ENCODE peak calls at places on chromosome 3, in ten cellular contexts. One of them, this sample, is unnamed.

GRCh38 chr3:115084686-115085085 is 62.4 kb downstream of the ZBTB20 start:
- DNase-seq in lower lobe of right lung: no peak
- DNase-seq in CD8-positive, alpha-beta T cell: no peak
- DNase-seq in breast epithelium: no peak
- DNase-seq in suprapubic skin: no peak
- DNase-seq in brain microvascular endothelial cell: no peak
- DNase-seq in esophagus muscularis mucosa: no peak
- DNase-seq in neural progenitor cell: no peak
- DNase-seq in fibroblast of lung: no peak
- DNase-seq in heart right ventricle: no peak
- DNase-seq in this sample: no peak

GRCh38 chr3:151226088-151226563 is 23.1 kb upstream of the GPR171 start:
- DNase-seq in lower lobe of right lung: no peak
- DNase-seq in CD8-positive, alpha-beta T cell: no peak
- DNase-seq in breast epithelium: no peak
- DNase-seq in suprapubic skin: no peak
- DNase-seq in brain microvascular endothelial cell: peak; percentile 92
- DNase-seq in esophagus muscularis mucosa: no peak
- DNase-seq in neural progenitor cell: no peak
- DNase-seq in fibroblast of lung: peak; percentile 92
- DNase-seq in heart right ventricle: no peak
- DNase-seq in this sample: no peak

GRCh38 chr3:182986021-182986420 is 5.7 kb upstream of the DCUN1D1 start:
- DNase-seq in lower lobe of right lung: no peak
- DNase-seq in CD8-positive, alpha-beta T cell: no peak
- DNase-seq in breast epithelium: no peak
- DNase-seq in suprapubic skin: no peak
- DNase-seq in brain microvascular endothelial cell: no peak
- DNase-seq in esophagus muscularis mucosa: no peak
- DNase-seq in neural progenitor cell: no peak
- DNase-seq in fibroblast of lung: no peak
- DNase-seq in heart right ventricle: no peak
- DNase-seq in this sample: no peak

GRCh38 chr3:141243295-141243707 is 11.7 kb downstream of the PXYLP1 start:
- DNase-seq in lower lobe of right lung: no peak
- DNase-seq in CD8-positive, alpha-beta T cell: peak; percentile 79
- DNase-seq in breast epithelium: no peak
- DNase-seq in suprapubic skin: no peak
- DNase-seq in brain microvascular endothelial cell: peak; percentile 43
- DNase-seq in esophagus muscularis mucosa: peak; percentile 92
- DNase-seq in neural progenitor cell: no peak
- DNase-seq in fibroblast of lung: peak; percentile 69
- DNase-seq in heart right ventricle: no peak
- DNase-seq in this sample: no peak

GRCh38 chr3:125024817-125025216 is 31.0 kb downstream of the HEG1 start:
- DNase-seq in lower lobe of right lung: no peak
- DNase-seq in CD8-positive, alpha-beta T cell: no peak
- DNase-seq in breast epithelium: no peak
- DNase-seq in suprapubic skin: no peak
- DNase-seq in brain microvascular endothelial cell: no peak
- DNase-seq in esophagus muscularis mucosa: no peak
- DNase-seq in neural progenitor cell: no peak
- DNase-seq in fibroblast of lung: peak; percentile 59
- DNase-seq in heart right ventricle: peak; percentile 65
- DNase-seq in this sample: no peak

GRCh38 chr3:12442654-12443501 is 41.4 kb upstream of the TSEN2 start:
- DNase-seq in lower lobe of right lung: no peak
- DNase-seq in CD8-positive, alpha-beta T cell: no peak
- DNase-seq in breast epithelium: no peak
- DNase-seq in suprapubic skin: no peak
- DNase-seq in brain microvascular endothelial cell: peak; percentile 25
- DNase-seq in esophagus muscularis mucosa: no peak
- DNase-seq in neural progenitor cell: no peak
- DNase-seq in fibroblast of lung: peak; percentile 83
- DNase-seq in heart right ventricle: peak; percentile 46
- DNase-seq in this sample: no peak

GRCh38 chr3:14925729-14926591 is 21.4 kb upstream of the NR2C2 start:
- DNase-seq in lower lobe of right lung: no peak
- DNase-seq in CD8-positive, alpha-beta T cell: no peak
- DNase-seq in breast epithelium: no peak
- DNase-seq in suprapubic skin: peak; percentile 40
- DNase-seq in brain microvascular endothelial cell: peak; percentile 56
- DNase-seq in esophagus muscularis mucosa: no peak
- DNase-seq in neural progenitor cell: peak; percentile 80
- DNase-seq in fibroblast of lung: peak; percentile 56
- DNase-seq in heart right ventricle: peak; percentile 38
- DNase-seq in this sample: peak; percentile 39

GRCh38 chr3:9125278-9125951 is 124.0 kb downstream of the SRGAP3 start:
- DNase-seq in lower lobe of right lung: no peak
- DNase-seq in CD8-positive, alpha-beta T cell: no peak
- DNase-seq in breast epithelium: no peak
- DNase-seq in suprapubic skin: peak; percentile 16
- DNase-seq in brain microvascular endothelial cell: no peak
- DNase-seq in esophagus muscularis mucosa: no peak
- DNase-seq in neural progenitor cell: no peak
- DNase-seq in fibroblast of lung: no peak
- DNase-seq in heart right ventricle: no peak
- DNase-seq in this sample: no peak

GRCh38 chr3:12822725-12823373 is 18.5 kb downstream of the RPL32 start:
- DNase-seq in lower lobe of right lung: no peak
- DNase-seq in CD8-positive, alpha-beta T cell: no peak
- DNase-seq in breast epithelium: no peak
- DNase-seq in suprapubic skin: no peak
- DNase-seq in brain microvascular endothelial cell: peak; percentile 38
- DNase-seq in esophagus muscularis mucosa: no peak
- DNase-seq in neural progenitor cell: no peak
- DNase-seq in fibroblast of lung: no peak
- DNase-seq in heart right ventricle: no peak
- DNase-seq in this sample: no peak

GRCh38 chr3:192935441-192935840 is 17.8 kb upstream of the MB21D2 start:
- DNase-seq in lower lobe of right lung: no peak
- DNase-seq in CD8-positive, alpha-beta T cell: no peak
- DNase-seq in breast epithelium: no peak
- DNase-seq in suprapubic skin: no peak
- DNase-seq in brain microvascular endothelial cell: peak; percentile 16
- DNase-seq in esophagus muscularis mucosa: no peak
- DNase-seq in neural progenitor cell: no peak
- DNase-seq in fibroblast of lung: peak; percentile 50
- DNase-seq in heart right ventricle: no peak
- DNase-seq in this sample: peak; percentile 30

GRCh38 chr3:152434142-152434541 is 165.4 kb downstream of the MBNL1 start:
- DNase-seq in lower lobe of right lung: no peak
- DNase-seq in CD8-positive, alpha-beta T cell: no peak
- DNase-seq in breast epithelium: no peak
- DNase-seq in suprapubic skin: no peak
- DNase-seq in brain microvascular endothelial cell: no peak
- DNase-seq in esophagus muscularis mucosa: no peak
- DNase-seq in neural progenitor cell: no peak
- DNase-seq in fibroblast of lung: no peak
- DNase-seq in heart right ventricle: no peak
- DNase-seq in this sample: no peak

GRCh38 chr3:62242846-62243245 is 130.5 kb downstream of the FEZF2 start:
- DNase-seq in lower lobe of right lung: no peak
- DNase-seq in CD8-positive, alpha-beta T cell: no peak
- DNase-seq in breast epithelium: no peak
- DNase-seq in suprapubic skin: no peak
- DNase-seq in brain microvascular endothelial cell: no peak
- DNase-seq in esophagus muscularis mucosa: no peak
- DNase-seq in neural progenitor cell: peak; percentile 92
- DNase-seq in fibroblast of lung: no peak
- DNase-seq in heart right ventricle: no peak
- DNase-seq in this sample: no peak

GRCh38 chr3:98972720-98973119 is 71.2 kb upstream of the DCBLD2 start:
- DNase-seq in lower lobe of right lung: no peak
- DNase-seq in CD8-positive, alpha-beta T cell: no peak
- DNase-seq in breast epithelium: no peak
- DNase-seq in suprapubic skin: no peak
- DNase-seq in brain microvascular endothelial cell: no peak
- DNase-seq in esophagus muscularis mucosa: no peak
- DNase-seq in neural progenitor cell: no peak
- DNase-seq in fibroblast of lung: no peak
- DNase-seq in heart right ventricle: no peak
- DNase-seq in this sample: no peak
- H3K27ac ChIP-seq in lower lobe of right lung: no peak overlapping the region
- H3K27ac ChIP-seq in CD8-positive, alpha-beta T cell: no peak overlapping the region
- H3K27ac ChIP-seq in breast epithelium: no peak overlapping the region
- H3K27ac ChIP-seq in suprapubic skin: no peak overlapping the region
- H3K27ac ChIP-seq in brain microvascular endothelial cell: peak overlapping the region; percentile 97
- H3K27ac ChIP-seq in esophagus muscularis mucosa: no peak overlapping the region
- H3K27ac ChIP-seq in neural progenitor cell: no peak overlapping the region
- H3K27ac ChIP-seq in fibroblast of lung: peak overlapping the region; percentile 86
- H3K27ac ChIP-seq in heart right ventricle: no peak overlapping the region
- H3K27ac ChIP-seq in this sample: peak overlapping the region; percentile 47

DNA sequence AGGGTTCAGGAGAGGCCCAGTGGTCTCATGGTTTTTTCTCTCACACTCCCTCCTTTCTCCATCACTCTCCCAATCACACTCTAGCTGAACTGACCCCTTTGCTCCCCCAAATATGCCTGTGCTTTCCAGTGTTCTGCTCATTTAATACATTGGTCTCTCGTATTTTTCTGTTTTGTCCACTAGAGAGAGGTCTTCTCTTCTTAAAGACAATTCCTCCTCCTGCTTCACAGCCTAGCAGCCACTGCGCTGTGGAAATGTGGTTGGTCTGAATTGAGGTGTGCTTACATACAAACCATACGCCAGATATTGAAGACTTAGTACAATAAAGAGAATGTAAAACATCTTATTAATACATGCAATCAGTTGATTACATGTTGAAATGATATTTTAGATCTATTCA is 60.6 kb upstream of the XCR1 start:
- DNase-seq in lower lobe of right lung: peak; percentile 51
- DNase-seq in CD8-positive, alpha-beta T cell: peak; percentile 47
- DNase-seq in breast epithelium: no peak
- DNase-seq in suprapubic skin: no peak
- DNase-seq in brain microvascular endothelial cell: no peak
- DNase-seq in esophagus muscularis mucosa: peak; percentile 80
- DNase-seq in neural progenitor cell: no peak
- DNase-seq in fibroblast of lung: peak; percentile 22
- DNase-seq in heart right ventricle: no peak
- DNase-seq in this sample: no peak
- TF ChIP-seq CTCF in lower lobe of right lung: no peak
- TF ChIP-seq CTCF in CD8-positive, alpha-beta T cell: no peak
- TF ChIP-seq CTCF in breast epithelium: no peak
- TF ChIP-seq CTCF in suprapubic skin: no peak
- TF ChIP-seq CTCF in brain microvascular endothelial cell: peak; percentile 55
- TF ChIP-seq CTCF in esophagus muscularis mucosa: no peak
- TF ChIP-seq CTCF in neural progenitor cell: peak; percentile 8
- TF ChIP-seq CTCF in fibroblast of lung: peak; percentile 40
- TF ChIP-seq CTCF in heart right ventricle: peak; percentile 15
- TF ChIP-seq CTCF in this sample: peak; percentile 41

GRCh38 chr3:149599236-149599635 is 58.6 kb downstream of the WWTR1 start:
- DNase-seq in lower lobe of right lung: no peak
- DNase-seq in CD8-positive, alpha-beta T cell: no peak
- DNase-seq in breast epithelium: no peak
- DNase-seq in suprapubic skin: no peak
- DNase-seq in brain microvascular endothelial cell: no peak
- DNase-seq in esophagus muscularis mucosa: no peak
- DNase-seq in neural progenitor cell: no peak
- DNase-seq in fibroblast of lung: peak; percentile 87
- DNase-seq in heart right ventricle: peak; percentile 69
- DNase-seq in this sample: no peak
- H3K27ac ChIP-seq in lower lobe of right lung: no peak overlapping the region
- H3K27ac ChIP-seq in CD8-positive, alpha-beta T cell: no peak overlapping the region
- H3K27ac ChIP-seq in breast epithelium: peak overlapping the region; percentile 15
- H3K27ac ChIP-seq in suprapubic skin: no peak overlapping the region
- H3K27ac ChIP-seq in brain microvascular endothelial cell: no peak overlapping the region
- H3K27ac ChIP-seq in esophagus muscularis mucosa: no peak overlapping the region
- H3K27ac ChIP-seq in neural progenitor cell: no peak overlapping the region
- H3K27ac ChIP-seq in fibroblast of lung: no peak overlapping the region
- H3K27ac ChIP-seq in heart right ventricle: no peak overlapping the region
- H3K27ac ChIP-seq in this sample: no peak overlapping the region

GRCh38 chr3:22685598-22685997 is 517.5 kb upstream of the UBE2E2 start:
- DNase-seq in lower lobe of right lung: no peak
- DNase-seq in CD8-positive, alpha-beta T cell: no peak
- DNase-seq in breast epithelium: no peak
- DNase-seq in suprapubic skin: no peak
- DNase-seq in brain microvascular endothelial cell: peak; percentile 35
- DNase-seq in esophagus muscularis mucosa: no peak
- DNase-seq in neural progenitor cell: peak; percentile 13
- DNase-seq in fibroblast of lung: no peak
- DNase-seq in heart right ventricle: no peak
- DNase-seq in this sample: no peak
- TF ChIP-seq CTCF in lower lobe of right lung: no peak
- TF ChIP-seq CTCF in CD8-positive, alpha-beta T cell: no peak
- TF ChIP-seq CTCF in breast epithelium: no peak
- TF ChIP-seq CTCF in suprapubic skin: no peak
- TF ChIP-seq CTCF in brain microvascular endothelial cell: peak; percentile 73
- TF ChIP-seq CTCF in esophagus muscularis mucosa: no peak
- TF ChIP-seq CTCF in neural progenitor cell: peak; percentile 55
- TF ChIP-seq CTCF in fibroblast of lung: peak; percentile 47
- TF ChIP-seq CTCF in heart right ventricle: no peak
- TF ChIP-seq CTCF in this sample: no peak

GRCh38 chr3:99842826-99843589 is 25.3 kb downstream of the CMSS1 start:
- DNase-seq in lower lobe of right lung: no peak
- DNase-seq in CD8-positive, alpha-beta T cell: no peak
- DNase-seq in breast epithelium: no peak
- DNase-seq in suprapubic skin: no peak
- DNase-seq in brain microvascular endothelial cell: no peak
- DNase-seq in esophagus muscularis mucosa: no peak
- DNase-seq in neural progenitor cell: peak; percentile 41
- DNase-seq in fibroblast of lung: peak; percentile 64
- DNase-seq in heart right ventricle: peak; percentile 32
- DNase-seq in this sample: no peak

GRCh38 chr3:99843590-99844260 is 26.1 kb downstream of the CMSS1 start:
- DNase-seq in lower lobe of right lung: no peak
- DNase-seq in CD8-positive, alpha-beta T cell: no peak
- DNase-seq in breast epithelium: no peak
- DNase-seq in suprapubic skin: no peak
- DNase-seq in brain microvascular endothelial cell: no peak
- DNase-seq in esophagus muscularis mucosa: no peak
- DNase-seq in neural progenitor cell: no peak
- DNase-seq in fibroblast of lung: peak; percentile 51
- DNase-seq in heart right ventricle: no peak
- DNase-seq in this sample: no peak

GRCh38 chr3:99846472-99846871 is 28.8 kb downstream of the CMSS1 start:
- DNase-seq in lower lobe of right lung: no peak
- DNase-seq in CD8-positive, alpha-beta T cell: no peak
- DNase-seq in breast epithelium: no peak
- DNase-seq in suprapubic skin: no peak
- DNase-seq in brain microvascular endothelial cell: peak; percentile 49
- DNase-seq in esophagus muscularis mucosa: no peak
- DNase-seq in neural progenitor cell: no peak
- DNase-seq in fibroblast of lung: peak; percentile 75
- DNase-seq in heart right ventricle: peak; percentile 37
- DNase-seq in this sample: no peak

GRCh38 chr3:99845999-99846398 is 28.3 kb downstream of the CMSS1 start:
- DNase-seq in lower lobe of right lung: no peak
- DNase-seq in CD8-positive, alpha-beta T cell: no peak
- DNase-seq in breast epithelium: no peak
- DNase-seq in suprapubic skin: no peak
- DNase-seq in brain microvascular endothelial cell: no peak
- DNase-seq in esophagus muscularis mucosa: no peak
- DNase-seq in neural progenitor cell: no peak
- DNase-seq in fibroblast of lung: no peak
- DNase-seq in heart right ventricle: no peak
- DNase-seq in this sample: no peak

DNA sequence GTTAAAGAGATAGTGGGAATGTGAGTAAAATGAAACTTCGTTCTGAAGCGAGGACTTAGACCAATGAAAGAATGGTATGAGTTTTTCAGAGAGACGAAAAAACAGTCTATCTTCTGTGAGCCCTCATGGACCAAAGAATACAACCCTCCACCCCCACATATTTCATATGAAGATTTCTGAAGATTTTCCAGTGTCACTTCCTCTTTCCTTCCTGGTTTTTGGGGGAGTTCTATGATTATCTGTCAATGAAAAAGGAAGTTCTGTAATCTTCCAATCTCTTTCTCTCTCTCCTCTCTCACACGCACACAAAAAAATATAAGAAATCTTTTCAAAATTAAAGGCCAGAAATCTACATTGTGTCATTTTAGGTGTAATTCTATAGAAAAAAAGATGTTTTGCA is 27.7 kb downstream of the CMSS1 start:
- DNase-seq in lower lobe of right lung: no peak
- DNase-seq in CD8-positive, alpha-beta T cell: no peak
- DNase-seq in breast epithelium: no peak
- DNase-seq in suprapubic skin: no peak
- DNase-seq in brain microvascular endothelial cell: no peak
- DNase-seq in esophagus muscularis mucosa: no peak
- DNase-seq in neural progenitor cell: no peak
- DNase-seq in fibroblast of lung: no peak
- DNase-seq in heart right ventricle: no peak
- DNase-seq in this sample: no peak
- H3K27ac ChIP-seq in lower lobe of right lung: peak overlapping the region; percentile 73
- H3K27ac ChIP-seq in CD8-positive, alpha-beta T cell: no peak overlapping the region
- H3K27ac ChIP-seq in breast epithelium: no peak overlapping the region
- H3K27ac ChIP-seq in suprapubic skin: peak overlapping the region; percentile 5
- H3K27ac ChIP-seq in brain microvascular endothelial cell: no peak overlapping the region
- H3K27ac ChIP-seq in esophagus muscularis mucosa: peak overlapping the region; percentile 78
- H3K27ac ChIP-seq in neural progenitor cell: no peak overlapping the region
- H3K27ac ChIP-seq in fibroblast of lung: peak overlapping the region; percentile 54
- H3K27ac ChIP-seq in heart right ventricle: no peak overlapping the region
- H3K27ac ChIP-seq in this sample: no peak overlapping the region

This sample was measured in AG04450.